ENCODE peak calls at places on chromosomes 2 and 18, in four cellular contexts. C is PC-9, H is PC-3, N is mammary epithelial cell. T is an unnamed sample.

GRCh38 chr18:12287684-12288405 is 20.2 kb upstream of the TUBB6 start:
- DNase-seq in H (peak; percentile 85), C (peak; percentile 76), N (peak; percentile 98), T (peak; percentile 96)

GRCh38 chr2:43745457-43745856 is 28.4 kb upstream of the DYNC2LI1 start:
- DNase-seq in C (no peak), H (no peak), N (no peak), T (peak; percentile 52)

GRCh38 chr2:208584387-208584965 is 177.9 kb downstream of the PTH2R start:
- DNase-seq in H (no peak), N (no peak), C (no peak), T (no peak)

GRCh38 chr2:219441451-219442205 is 7.0 kb downstream of the SPEG start:
- DNase-seq in C (no peak), H (peak; percentile 55), N (no peak), T (peak; percentile 87)

GRCh38 chr2:42084231-42084671 is 36.4 kb downstream of the PKDCC start:
- DNase-seq in C (no peak), H (peak; percentile 29), N (peak; percentile 5), T (no peak)

GRCh38 chr2:58180635-58181034 is 60.5 kb downstream of the FANCL start:
- DNase-seq in H (no peak), C (no peak), N (no peak), T (no peak)

GRCh38 chr18:35755369-35755768 is 173.8 kb downstream of the GALNT1 start:
- DNase-seq in C (no peak), N (no peak), H (no peak), T (no peak)

GRCh38 chr18:58230438-58231179 is 186.6 kb downstream of the NEDD4L start:
- DNase-seq in H (peak; percentile 47), N (peak; percentile 93), C (peak; percentile 35), T (peak; percentile 38)

GRCh38 chr18:43620936-43621335 is 343.6 kb upstream of the SYT4 start:
- DNase-seq in H (peak; percentile 50), N (peak; percentile 20), C (no peak), T (peak; percentile 50)

GRCh38 chr18:12883684-12884520 is at the start of gene PTPN2:
- DNase-seq in N (peak; percentile 92), C (peak; percentile 86), H (peak; percentile 96), T (peak; percentile 96)

DNA sequence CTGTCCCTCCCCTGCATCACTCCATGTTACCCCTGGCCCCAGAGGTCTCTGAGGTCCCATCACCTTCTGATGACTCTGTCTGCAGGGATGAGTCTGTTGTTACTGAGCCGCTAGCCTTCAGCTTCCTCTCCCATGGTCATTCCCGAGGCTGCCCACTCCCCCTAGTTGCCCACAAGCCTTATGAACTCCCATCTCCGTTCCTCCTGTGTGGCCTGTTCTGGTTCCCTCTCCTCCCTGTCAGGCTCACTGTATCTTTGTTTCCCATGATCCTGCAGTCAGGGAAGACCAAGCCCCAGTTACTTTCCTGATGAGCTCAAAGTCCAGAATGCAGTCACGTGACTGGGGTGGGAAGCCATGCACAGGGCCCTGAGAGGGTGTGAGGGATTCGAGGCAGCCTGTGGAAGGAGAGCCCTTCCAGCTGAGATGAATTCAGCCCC is 39.5 kb downstream of the INPP4A start:
- DNase-seq in H (no peak), C (no peak), N (no peak), T (no peak)
- H3K4me2 ChIP-seq in H (peak overlapping the region; percentile 63), C (peak overlapping the region; percentile 69), N (no peak overlapping the region), T (no peak overlapping the region)

GRCh38 chr2:239587311-239587731 is 186.5 kb upstream of the HDAC4 start:
- DNase-seq in C (no peak), H (no peak), N (no peak), T (no peak)

GRCh38 chr2:239589855-239590254 is 189.0 kb upstream of the HDAC4 start:
- DNase-seq in N (no peak), C (no peak), H (no peak), T (no peak)

GRCh38 chr2:239589270-239589825 is 188.5 kb upstream of the HDAC4 start:
- DNase-seq in N (no peak), H (no peak), C (no peak), T (no peak)

GRCh38 chr2:239587836-239588235 is 187.0 kb upstream of the HDAC4 start:
- DNase-seq in C (no peak), H (no peak), N (no peak), T (no peak)

DNA sequence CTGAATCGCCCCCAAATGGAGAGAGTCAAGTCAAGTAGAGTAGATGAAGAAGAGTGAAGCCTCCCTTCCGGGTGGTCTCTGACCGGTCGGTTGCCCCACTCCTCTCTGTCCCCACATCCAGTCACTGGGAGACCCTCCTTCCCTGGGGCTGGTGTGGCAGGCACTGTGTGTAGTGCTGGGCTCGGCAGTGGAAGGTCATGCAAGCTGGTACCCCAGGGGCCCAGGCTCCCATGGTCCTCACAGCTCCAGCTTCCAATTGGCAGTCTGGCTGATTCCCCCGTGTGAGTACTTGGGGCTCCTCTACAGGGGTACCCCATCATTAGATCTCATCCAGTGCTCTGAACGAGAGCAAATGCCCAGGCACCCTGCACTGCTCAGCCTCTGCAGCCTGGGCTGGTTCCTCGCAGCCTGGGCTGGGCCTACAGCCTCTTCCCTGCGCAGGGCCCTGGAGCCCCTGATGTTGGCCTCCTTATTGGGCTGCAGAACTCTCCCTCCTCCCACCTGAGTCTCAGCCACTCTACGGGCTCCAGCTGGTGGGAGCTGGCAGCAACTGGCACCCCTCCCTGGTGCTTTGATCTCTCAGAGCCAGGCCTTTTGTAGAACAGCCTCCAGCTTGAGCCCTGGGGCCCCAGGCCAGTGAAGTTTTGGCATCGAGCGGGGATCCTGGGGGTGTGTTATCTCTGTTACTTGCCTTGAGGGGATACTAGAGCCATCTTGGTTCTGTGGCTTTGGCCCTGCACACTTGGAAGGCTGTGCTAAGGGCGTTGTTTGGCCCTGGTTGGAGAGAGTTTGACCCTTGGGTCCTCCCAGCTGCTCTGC is 187.8 kb upstream of the HDAC4 start:
- DNase-seq in C (no peak), N (no peak), H (no peak), T (no peak)
- H2AFZ ChIP-seq in C (no peak overlapping the region), N (no peak overlapping the region), H (no peak overlapping the region), T (no peak overlapping the region)

GRCh38 chr2:10124538-10125045 is 2.1 kb downstream of the RRM2 start:
- DNase-seq in C (peak; percentile 69), H (peak; percentile 78), N (peak; percentile 61), T (peak; percentile 87)

GRCh38 chr2:10128420-10128819 is 5.9 kb downstream of the RRM2 start:
- DNase-seq in N (no peak), H (no peak), C (no peak), T (no peak)

GRCh38 chr2:10123281-10123680 is 742 bp downstream of the RRM2 start:
- DNase-seq in N (no peak), C (no peak), H (no peak), T (peak; percentile 32)

GRCh38 chr2:10126627-10127026 is 4.1 kb downstream of the RRM2 start:
- DNase-seq in N (no peak), H (no peak), C (no peak), T (no peak)

GRCh38 chr2:10125842-10126596 is 3.5 kb downstream of the RRM2 start:
- DNase-seq in H (no peak), C (no peak), N (no peak), T (no peak)
- H3K4me3 ChIP-seq in H (peak overlapping the region; percentile 86), C (no peak overlapping the region), N (no peak overlapping the region), T (no peak overlapping the region)

GRCh38 chr2:79994161-79994560 is 310.4 kb downstream of the LRRTM1 start:
- DNase-seq in C (no peak), H (peak; percentile 25), N (no peak), T (no peak)
- H3K4me2 ChIP-seq in C (no peak overlapping the region), H (no peak overlapping the region), N (no peak overlapping the region), T (no peak overlapping the region)

DNA sequence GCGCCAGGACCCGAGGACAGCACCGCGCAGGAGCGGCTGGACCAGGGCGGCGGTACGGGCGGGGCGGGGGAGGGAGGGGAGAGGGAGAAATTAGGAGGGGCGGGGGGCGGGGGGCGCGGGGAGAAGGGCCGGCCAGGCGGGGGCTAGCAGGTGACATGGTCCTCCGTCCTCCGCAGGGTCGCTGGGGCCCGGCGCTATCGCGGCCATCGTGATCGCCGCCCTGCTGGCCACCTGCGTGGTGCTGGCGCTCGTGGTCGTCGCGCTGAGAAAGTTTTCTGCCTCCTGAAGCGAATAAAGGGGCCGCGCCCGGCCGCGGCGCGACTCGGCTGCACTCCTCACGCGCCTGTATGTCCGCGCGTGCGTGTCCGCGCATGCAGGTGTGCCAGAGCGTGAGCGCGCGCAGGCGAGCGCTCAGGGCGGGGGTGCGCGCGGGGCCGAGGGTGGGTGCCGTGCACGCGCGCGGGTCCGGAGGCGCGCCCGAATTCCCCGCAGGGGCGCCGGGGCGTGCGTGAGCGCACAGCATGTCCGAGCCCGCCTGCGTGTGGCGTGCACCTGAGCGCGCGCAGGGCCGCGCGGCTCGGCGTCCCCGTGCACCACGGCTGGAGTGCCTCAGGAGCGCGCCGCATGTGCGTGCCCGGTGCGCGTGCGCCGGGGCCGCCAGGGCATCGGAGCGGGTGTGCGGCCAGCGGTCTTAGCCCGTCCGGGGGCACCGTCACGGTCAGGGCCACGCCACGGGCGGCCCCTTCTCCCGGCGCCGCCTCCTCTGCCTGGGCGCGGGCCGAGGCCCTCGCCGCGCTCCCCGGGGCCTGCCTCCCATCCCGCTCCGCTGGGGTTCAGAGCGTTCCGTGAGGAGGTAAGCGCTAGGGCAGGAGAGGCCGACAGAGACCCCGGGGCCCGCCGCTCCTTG is 6.3 kb downstream of the SNORC start:
- DNase-seq in C (no peak), H (peak; percentile 80), N (peak; percentile 14), T (peak; percentile 40)
- H2AFZ ChIP-seq in C (no peak overlapping the region), H (peak overlapping the region; percentile 77), N (peak overlapping the region; percentile 74), T (no peak overlapping the region)

GRCh38 chr18:79400091-79400590 is 4.4 kb downstream of the NFATC1 start:
- DNase-seq in C (no peak), N (no peak), H (peak; percentile 20), T (peak; percentile 77)

GRCh38 chr18:79399275-79400081 is 3.7 kb downstream of the NFATC1 start:
- DNase-seq in H (no peak), N (no peak), C (no peak), T (peak; percentile 29)

GRCh38 chr18:79401494-79402208 is 5.9 kb downstream of the NFATC1 start:
- DNase-seq in H (no peak), N (no peak), C (no peak), T (no peak)

GRCh38 chr18:79402209-79402576 is 6.5 kb downstream of the NFATC1 start:
- DNase-seq in C (no peak), H (no peak), N (no peak), T (no peak)

DNA sequence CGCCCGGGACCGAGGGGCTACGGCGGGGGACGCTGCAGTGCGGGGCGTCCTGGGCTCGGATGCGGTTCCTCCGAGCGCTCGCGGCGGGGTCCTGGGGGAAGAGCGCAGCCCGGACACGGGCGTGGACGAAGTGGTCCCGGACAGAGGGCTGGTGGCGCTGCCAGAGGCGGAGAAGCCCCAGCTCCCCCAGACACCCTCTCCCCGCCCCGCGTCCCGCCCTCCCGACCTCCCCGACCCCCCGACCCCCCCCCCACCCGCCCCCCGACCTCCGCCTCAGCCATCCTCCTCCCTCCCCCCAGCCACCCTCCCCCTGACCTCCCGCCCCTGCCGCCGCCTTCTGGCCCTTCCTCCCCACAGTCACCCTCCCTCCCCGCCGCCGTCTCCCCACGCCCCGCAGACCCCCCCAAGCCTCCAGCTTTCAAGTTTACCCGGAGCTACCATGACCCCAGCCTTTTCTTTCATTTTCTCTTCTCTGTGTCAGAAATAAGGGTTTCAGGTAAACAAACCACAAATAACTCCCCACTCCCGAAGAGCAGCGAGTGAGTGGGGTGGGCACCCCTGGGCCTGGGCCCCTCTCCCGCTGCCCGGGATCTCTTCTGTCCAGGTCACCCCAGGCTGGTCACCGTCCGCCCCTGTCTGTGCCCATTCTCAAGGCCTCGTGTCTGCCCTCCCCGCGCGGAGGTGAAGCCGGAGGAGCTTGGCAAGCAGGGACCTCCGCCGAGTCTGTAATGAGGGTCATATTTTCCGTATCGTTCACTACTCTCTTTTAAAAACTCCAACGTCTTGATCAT is 5.1 kb downstream of the NFATC1 start:
- DNase-seq in C (no peak), N (no peak), H (no peak), T (peak; percentile 43)
- H3K4me3 ChIP-seq in C (peak overlapping the region; percentile 53), N (peak overlapping the region; percentile 20), H (peak overlapping the region; percentile 67), T (peak overlapping the region; percentile 85)

T was measured in GM23248.